ENCODE peak calls at places on chromosomes 12 and 14, in five cellular contexts. One of them, this sample, is unnamed.

GRCh38 chr12:76183459-76184186 is 99.1 kb upstream of the NAP1L1 start:
- DNase-seq in Right ventricle myocardium superior: no peak
- DNase-seq in GM10248: peak; percentile 38
- DNase-seq in T1000: peak; percentile 82
- DNase-seq in activated CD8-positive, alpha-beta T cell treated with anti-CD3 and anti-CD28 coated beads, Interleukin-2, amount 10 ng/mL, durations not matched to agents 7 days and 5 days: no peak
- DNase-seq in this sample: no peak

GRCh38 chr14:86217523-86217922 is 687.6 kb downstream of the FLRT2 start:
- DNase-seq in activated CD8-positive, alpha-beta T cell treated with anti-CD3 and anti-CD28 coated beads, Interleukin-2, amount 10 ng/mL, durations not matched to agents 7 days and 5 days: no peak
- DNase-seq in Right ventricle myocardium superior: no peak
- DNase-seq in T1000: no peak
- DNase-seq in GM10248: no peak
- DNase-seq in this sample: no peak

GRCh38 chr12:6987956-6988573 is 17.4 kb downstream of the EMG1 start:
- DNase-seq in GM10248: no peak
- DNase-seq in Right ventricle myocardium superior: no peak
- DNase-seq in T1000: no peak
- DNase-seq in activated CD8-positive, alpha-beta T cell treated with anti-CD3 and anti-CD28 coated beads, Interleukin-2, amount 10 ng/mL, durations not matched to agents 7 days and 5 days: no peak
- DNase-seq in this sample: no peak

GRCh38 chr12:116136340-116136739 is 141.2 kb downstream of the MED13L start:
- DNase-seq in GM10248: no peak
- DNase-seq in Right ventricle myocardium superior: no peak
- DNase-seq in T1000: no peak
- DNase-seq in activated CD8-positive, alpha-beta T cell treated with anti-CD3 and anti-CD28 coated beads, Interleukin-2, amount 10 ng/mL, durations not matched to agents 7 days and 5 days: peak; percentile 50
- DNase-seq in this sample: no peak

GRCh38 chr14:92690171-92691011 is 58.0 kb downstream of the LGMN start:
- DNase-seq in T1000: no peak
- DNase-seq in activated CD8-positive, alpha-beta T cell treated with anti-CD3 and anti-CD28 coated beads, Interleukin-2, amount 10 ng/mL, durations not matched to agents 7 days and 5 days: no peak
- DNase-seq in Right ventricle myocardium superior: no peak
- DNase-seq in GM10248: no peak
- DNase-seq in this sample: peak; percentile 54

GRCh38 chr14:53696217-53696965 is 260.2 kb downstream of the BMP4 start:
- DNase-seq in T1000: no peak
- DNase-seq in Right ventricle myocardium superior: no peak
- DNase-seq in activated CD8-positive, alpha-beta T cell treated with anti-CD3 and anti-CD28 coated beads, Interleukin-2, amount 10 ng/mL, durations not matched to agents 7 days and 5 days: no peak
- DNase-seq in GM10248: no peak
- DNase-seq in this sample: no peak

GRCh38 chr12:57772429-57773322 is at the start of gene EEF1AKMT3:
- DNase-seq in activated CD8-positive, alpha-beta T cell treated with anti-CD3 and anti-CD28 coated beads, Interleukin-2, amount 10 ng/mL, durations not matched to agents 7 days and 5 days: peak; percentile 55
- DNase-seq in Right ventricle myocardium superior: peak; percentile 77
- DNase-seq in T1000: peak; percentile 100
- DNase-seq in GM10248: peak; percentile 57
- DNase-seq in this sample: no peak

GRCh38 chr12:116339062-116339461 is 61.6 kb upstream of the MED13L start:
- DNase-seq in GM10248: no peak
- DNase-seq in T1000: no peak
- DNase-seq in activated CD8-positive, alpha-beta T cell treated with anti-CD3 and anti-CD28 coated beads, Interleukin-2, amount 10 ng/mL, durations not matched to agents 7 days and 5 days: no peak
- DNase-seq in Right ventricle myocardium superior: no peak
- DNase-seq in this sample: no peak

GRCh38 chr12:6788972-6789905 is at the start of gene CD4:
- DNase-seq in GM10248: no peak
- DNase-seq in Right ventricle myocardium superior: peak; percentile 87
- DNase-seq in activated CD8-positive, alpha-beta T cell treated with anti-CD3 and anti-CD28 coated beads, Interleukin-2, amount 10 ng/mL, durations not matched to agents 7 days and 5 days: no peak
- DNase-seq in T1000: no peak
- DNase-seq in this sample: peak; percentile 88

GRCh38 chr12:24534632-24535031 is 414.3 kb downstream of the BCAT1 start:
- DNase-seq in Right ventricle myocardium superior: peak; percentile 49
- DNase-seq in activated CD8-positive, alpha-beta T cell treated with anti-CD3 and anti-CD28 coated beads, Interleukin-2, amount 10 ng/mL, durations not matched to agents 7 days and 5 days: no peak
- DNase-seq in T1000: no peak
- DNase-seq in GM10248: no peak
- DNase-seq in this sample: no peak

GRCh38 chr12:19800884-19801283 is 361.6 kb downstream of the AEBP2 start:
- DNase-seq in Right ventricle myocardium superior: no peak
- DNase-seq in activated CD8-positive, alpha-beta T cell treated with anti-CD3 and anti-CD28 coated beads, Interleukin-2, amount 10 ng/mL, durations not matched to agents 7 days and 5 days: no peak
- DNase-seq in GM10248: peak; percentile 24
- DNase-seq in T1000: no peak
- DNase-seq in this sample: no peak

GRCh38 chr14:63840981-63841380 is 11.8 kb upstream of the SYNE2 start:
- DNase-seq in activated CD8-positive, alpha-beta T cell treated with anti-CD3 and anti-CD28 coated beads, Interleukin-2, amount 10 ng/mL, durations not matched to agents 7 days and 5 days: peak; percentile 67
- DNase-seq in Right ventricle myocardium superior: peak; percentile 45
- DNase-seq in T1000: no peak
- DNase-seq in GM10248: no peak
- DNase-seq in this sample: no peak

GRCh38 chr12:84960918-84961317 is 48.3 kb upstream of the SLC6A15 start:
- DNase-seq in activated CD8-positive, alpha-beta T cell treated with anti-CD3 and anti-CD28 coated beads, Interleukin-2, amount 10 ng/mL, durations not matched to agents 7 days and 5 days: no peak
- DNase-seq in Right ventricle myocardium superior: no peak
- DNase-seq in GM10248: no peak
- DNase-seq in T1000: no peak
- DNase-seq in this sample: no peak

GRCh38 chr14:64337901-64338615 is 43.9 kb upstream of the ESR2 start:
- DNase-seq in activated CD8-positive, alpha-beta T cell treated with anti-CD3 and anti-CD28 coated beads, Interleukin-2, amount 10 ng/mL, durations not matched to agents 7 days and 5 days: no peak
- DNase-seq in T1000: peak; percentile 27
- DNase-seq in Right ventricle myocardium superior: peak; percentile 50
- DNase-seq in GM10248: peak; percentile 25
- DNase-seq in this sample: peak; percentile 73

GRCh38 chr12:6839482-6840201 is 1.1 kb upstream of the GNB3 start:
- DNase-seq in Right ventricle myocardium superior: no peak
- DNase-seq in activated CD8-positive, alpha-beta T cell treated with anti-CD3 and anti-CD28 coated beads, Interleukin-2, amount 10 ng/mL, durations not matched to agents 7 days and 5 days: no peak
- DNase-seq in T1000: no peak
- DNase-seq in GM10248: peak; percentile 78
- DNase-seq in this sample: no peak

GRCh38 chr12:115158816-115159215 is 474.8 kb upstream of the TBX3 start:
- DNase-seq in Right ventricle myocardium superior: no peak
- DNase-seq in GM10248: no peak
- DNase-seq in T1000: no peak
- DNase-seq in activated CD8-positive, alpha-beta T cell treated with anti-CD3 and anti-CD28 coated beads, Interleukin-2, amount 10 ng/mL, durations not matched to agents 7 days and 5 days: no peak
- DNase-seq in this sample: no peak

GRCh38 chr12:94963649-94964048 is 39.8 kb downstream of the NDUFA12 start:
- DNase-seq in T1000: no peak
- DNase-seq in Right ventricle myocardium superior: no peak
- DNase-seq in GM10248: no peak
- DNase-seq in activated CD8-positive, alpha-beta T cell treated with anti-CD3 and anti-CD28 coated beads, Interleukin-2, amount 10 ng/mL, durations not matched to agents 7 days and 5 days: no peak
- DNase-seq in this sample: no peak

GRCh38 chr14:103164786-103165185 is 41.5 kb downstream of the TNFAIP2 start:
- DNase-seq in Right ventricle myocardium superior: no peak
- DNase-seq in T1000: no peak
- DNase-seq in activated CD8-positive, alpha-beta T cell treated with anti-CD3 and anti-CD28 coated beads, Interleukin-2, amount 10 ng/mL, durations not matched to agents 7 days and 5 days: no peak
- DNase-seq in GM10248: no peak
- DNase-seq in this sample: no peak

GRCh38 chr14:61511558-61511924 is 183.8 kb upstream of the HIF1A start:
- DNase-seq in Right ventricle myocardium superior: no peak
- DNase-seq in GM10248: no peak
- DNase-seq in activated CD8-positive, alpha-beta T cell treated with anti-CD3 and anti-CD28 coated beads, Interleukin-2, amount 10 ng/mL, durations not matched to agents 7 days and 5 days: no peak
- DNase-seq in T1000: no peak
- DNase-seq in this sample: no peak

GRCh38 chr12:32671930-32672785 is 6.9 kb upstream of the DNM1L start:
- DNase-seq in Right ventricle myocardium superior: no peak
- DNase-seq in T1000: peak; percentile 22
- DNase-seq in activated CD8-positive, alpha-beta T cell treated with anti-CD3 and anti-CD28 coated beads, Interleukin-2, amount 10 ng/mL, durations not matched to agents 7 days and 5 days: peak; percentile 54
- DNase-seq in GM10248: peak; percentile 66
- DNase-seq in this sample: peak; percentile 78

GRCh38 chr12:89731614-89732013 is 23.0 kb upstream of the ATP2B1 start:
- DNase-seq in T1000: no peak
- DNase-seq in activated CD8-positive, alpha-beta T cell treated with anti-CD3 and anti-CD28 coated beads, Interleukin-2, amount 10 ng/mL, durations not matched to agents 7 days and 5 days: no peak
- DNase-seq in Right ventricle myocardium superior: no peak
- DNase-seq in GM10248: no peak
- DNase-seq in this sample: no peak

GRCh38 chr12:124419292-124420040 is 124.6 kb downstream of the RFLNA start:
- DNase-seq in Right ventricle myocardium superior: no peak
- DNase-seq in activated CD8-positive, alpha-beta T cell treated with anti-CD3 and anti-CD28 coated beads, Interleukin-2, amount 10 ng/mL, durations not matched to agents 7 days and 5 days: no peak
- DNase-seq in T1000: no peak
- DNase-seq in GM10248: no peak
- DNase-seq in this sample: peak; percentile 13

GRCh38 chr12:132279930-132280329 is 49.5 kb downstream of the GALNT9 start:
- DNase-seq in GM10248: no peak
- DNase-seq in T1000: no peak
- DNase-seq in activated CD8-positive, alpha-beta T cell treated with anti-CD3 and anti-CD28 coated beads, Interleukin-2, amount 10 ng/mL, durations not matched to agents 7 days and 5 days: no peak
- DNase-seq in Right ventricle myocardium superior: peak; percentile 8
- DNase-seq in this sample: no peak

GRCh38 chr14:29220077-29220476 is 453.5 kb downstream of the FOXG1 start:
- DNase-seq in activated CD8-positive, alpha-beta T cell treated with anti-CD3 and anti-CD28 coated beads, Interleukin-2, amount 10 ng/mL, durations not matched to agents 7 days and 5 days: no peak
- DNase-seq in Right ventricle myocardium superior: no peak
- DNase-seq in GM10248: no peak
- DNase-seq in T1000: no peak
- DNase-seq in this sample: no peak

GRCh38 chr12:130661501-130662255 is 54.4 kb downstream of the RIMBP2 start:
- DNase-seq in activated CD8-positive, alpha-beta T cell treated with anti-CD3 and anti-CD28 coated beads, Interleukin-2, amount 10 ng/mL, durations not matched to agents 7 days and 5 days: no peak
- DNase-seq in T1000: no peak
- DNase-seq in Right ventricle myocardium superior: no peak
- DNase-seq in GM10248: no peak
- DNase-seq in this sample: peak; percentile 8

GRCh38 chr14:68788275-68789001 is 4.4 kb downstream of the ZFP36L1 start:
- DNase-seq in T1000: no peak
- DNase-seq in activated CD8-positive, alpha-beta T cell treated with anti-CD3 and anti-CD28 coated beads, Interleukin-2, amount 10 ng/mL, durations not matched to agents 7 days and 5 days: no peak
- DNase-seq in Right ventricle myocardium superior: no peak
- DNase-seq in GM10248: no peak
- DNase-seq in this sample: no peak

GRCh38 chr14:51139221-51139681 is 44.3 kb upstream of the TRIM9 start:
- DNase-seq in GM10248: no peak
- DNase-seq in activated CD8-positive, alpha-beta T cell treated with anti-CD3 and anti-CD28 coated beads, Interleukin-2, amount 10 ng/mL, durations not matched to agents 7 days and 5 days: no peak
- DNase-seq in T1000: no peak
- DNase-seq in Right ventricle myocardium superior: no peak
- DNase-seq in this sample: peak; percentile 39

GRCh38 chr12:42935090-42935489 is 345.5 kb upstream of the PRICKLE1 start:
- DNase-seq in Right ventricle myocardium superior: no peak
- DNase-seq in GM10248: no peak
- DNase-seq in activated CD8-positive, alpha-beta T cell treated with anti-CD3 and anti-CD28 coated beads, Interleukin-2, amount 10 ng/mL, durations not matched to agents 7 days and 5 days: no peak
- DNase-seq in T1000: no peak
- DNase-seq in this sample: no peak

GRCh38 chr12:27498761-27499160 is 25.2 kb upstream of the PPFIBP1 start:
- DNase-seq in Right ventricle myocardium superior: no peak
- DNase-seq in T1000: no peak
- DNase-seq in GM10248: no peak
- DNase-seq in activated CD8-positive, alpha-beta T cell treated with anti-CD3 and anti-CD28 coated beads, Interleukin-2, amount 10 ng/mL, durations not matched to agents 7 days and 5 days: no peak
- DNase-seq in this sample: peak; percentile 43

GRCh38 chr14:33475623-33476022 is 475.3 kb downstream of the EGLN3 start:
- DNase-seq in GM10248: no peak
- DNase-seq in activated CD8-positive, alpha-beta T cell treated with anti-CD3 and anti-CD28 coated beads, Interleukin-2, amount 10 ng/mL, durations not matched to agents 7 days and 5 days: peak; percentile 22
- DNase-seq in T1000: peak; percentile 4
- DNase-seq in Right ventricle myocardium superior: no peak
- DNase-seq in this sample: peak; percentile 4

GRCh38 chr12:105813201-105813600 is 325.6 kb downstream of the NUAK1 start:
- DNase-seq in T1000: no peak
- DNase-seq in activated CD8-positive, alpha-beta T cell treated with anti-CD3 and anti-CD28 coated beads, Interleukin-2, amount 10 ng/mL, durations not matched to agents 7 days and 5 days: no peak
- DNase-seq in Right ventricle myocardium superior: no peak
- DNase-seq in GM10248: no peak
- DNase-seq in this sample: no peak